ENCODE peak calls at places on chromosomes 3 and 15, in six cellular contexts. X is ovary, O is psoas muscle, U is pancreas, V is stomach, L is uterus. W is an unnamed sample. For H3K4me1 and H3K36me3, the result is how much of the 10 kb centered on the place peaks cover.

GRCh38 chr3:132290833-132291232 is 26.4 kb upstream of the ACP3 start:
- DNase-seq in X (no peak), O (no peak), U (no peak), V (no peak), L (no peak), W (no peak)

GRCh38 chr15:101006931-101007687 is 88.0 kb downstream of the LRRK1 start:
- DNase-seq in X (peak), O (peak), U (peak), V (peak), L (peak), W (peak)

GRCh38 chr15:89496155-89497098 is at the start of gene RHCG:
- DNase-seq in X (no peak), O (no peak), U (peak), V (no peak), L (no peak), W (peak)

GRCh38 chr3:179852117-179852886 is 184.4 kb downstream of the PEX5L start:
- DNase-seq in X (no peak), O (no peak), U (no peak), V (no peak), L (no peak), W (no peak)

GRCh38 chr15:65376767-65377104 is 1.1 kb downstream of the IGDCC3 start:
- DNase-seq in X (no peak), O (no peak), U (no peak), V (no peak), L (no peak), W (no peak)

GRCh38 chr3:112856537-112856936 is 9.9 kb upstream of the CD200R1L start:
- DNase-seq in X (no peak), O (no peak), U (no peak), V (no peak), L (no peak), W (no peak)

GRCh38 chr3:126536126-126536525 is 12.2 kb downstream of the CHST13 start:
- DNase-seq in X (peak), O (no peak), U (no peak), V (no peak), L (no peak), W (no peak)

GRCh38 chr3:159796744-159797143 is 191.9 kb upstream of the IL12A start:
- DNase-seq in X (no peak), O (no peak), U (no peak), V (no peak), L (no peak), W (no peak)

GRCh38 chr3:126982125-126982521 is 792 bp upstream of the PLXNA1 start:
- DNase-seq in X (no peak), O (no peak), U (no peak), V (no peak), L (no peak), W (peak)

GRCh38 chr15:76501726-76502125 is 165.2 kb downstream of the ISL2 start:
- DNase-seq in X (no peak), O (no peak), U (no peak), V (no peak), L (no peak), W (no peak)

GRCh38 chr3:52526151-52526561 is 7.5 kb downstream of the NT5DC2 start:
- DNase-seq in X (peak), O (no peak), U (peak), V (no peak), L (peak), W (no peak)

GRCh38 chr3:5678844-5679243 is 491.3 kb downstream of the EDEM1 start:
- DNase-seq in X (no peak), O (no peak), U (no peak), V (no peak), L (no peak), W (no peak)

GRCh38 chr3:188584958-188585689 is 431.2 kb downstream of the LPP start:
- DNase-seq in X (no peak), O (no peak), U (no peak), V (no peak), L (no peak), W (no peak)

GRCh38 chr15:95202569-95203349 is 971.4 kb downstream of the MCTP2 start:
- DNase-seq in X (no peak), O (no peak), U (no peak), V (no peak), L (no peak), W (no peak)

GRCh38 chr3:73500321-73500720 is 124.4 kb downstream of the PDZRN3 start:
- DNase-seq in X (no peak), O (no peak), U (no peak), V (no peak), L (no peak), W (no peak)

GRCh38 chr3:160611141-160611540 is 45.8 kb upstream of the KPNA4 start:
- DNase-seq in X (no peak), O (no peak), U (no peak), V (no peak), L (no peak), W (no peak)

GRCh38 chr15:80856400-80856799 is 77.2 kb downstream of the CEMIP start:
- DNase-seq in X (no peak), O (no peak), U (no peak), V (no peak), L (no peak), W (no peak)

GRCh38 chr15:59492389-59493377 is 54.7 kb downstream of the FAM81A start:
- DNase-seq in X (peak), O (peak), U (peak), V (peak), L (peak), W (peak)

GRCh38 chr3:101066776-101067175 is 73.6 kb upstream of the ABI3BP start:
- DNase-seq in X (no peak), O (no peak), U (no peak), V (no peak), L (no peak), W (no peak)

GRCh38 chr15:89419370-89419984 is 76.9 kb downstream of the RHCG start:
- DNase-seq in X (peak), O (no peak), U (peak), V (no peak), L (no peak), W (peak)

GRCh38 chr3:99971761-99972160 is 142.5 kb downstream of the FILIP1L start:
- DNase-seq in X (no peak), O (no peak), U (no peak), V (no peak), L (no peak), W (no peak)

GRCh38 chr3:116815831-116816588 is 106.4 kb downstream of the TUSC7 start:
- DNase-seq in X (no peak), O (no peak), U (no peak), V (no peak), L (peak), W (no peak)

GRCh38 chr3:86537171-86537570 is 453.8 kb downstream of the VGLL3 start:
- DNase-seq in X (no peak), O (no peak), U (no peak), V (no peak), L (no peak), W (no peak)

GRCh38 chr3:88203537-88204143 is 53.9 kb downstream of the C3orf38 start:
- DNase-seq in X (peak), O (peak), U (peak), V (peak), L (peak), W (peak)

GRCh38 chr3:54861248-54862067 is 66.4 kb downstream of the LRTM1 start:
- DNase-seq in X (no peak), O (peak), U (no peak), V (no peak), L (no peak), W (no peak)

GRCh38 chr15:78634251-78635145 is 6.5 kb downstream of the CHRNB4 start:
- DNase-seq in X (no peak), O (no peak), U (no peak), V (peak), L (no peak), W (no peak)

GRCh38 chr15:30992465-30992864 is 1.0 kb upstream of the MTMR10 start:
- DNase-seq in X (no peak), O (no peak), U (no peak), V (no peak), L (no peak), W (no peak)

GRCh38 chr15:101723161-101723873 is 956 bp downstream of the TARS3 start:
- DNase-seq in X (no peak), O (no peak), U (no peak), V (no peak), L (no peak), W (peak)

GRCh38 chr3:68909719-68910118 is 22.6 kb downstream of the TAFA4 start:
- DNase-seq in X (no peak), O (no peak), U (no peak), V (no peak), L (no peak), W (no peak)

GRCh38 chr3:68904578-68904977 is 27.8 kb downstream of the TAFA4 start:
- DNase-seq in X (no peak), O (no peak), U (no peak), V (no peak), L (no peak), W (no peak)

DNA sequence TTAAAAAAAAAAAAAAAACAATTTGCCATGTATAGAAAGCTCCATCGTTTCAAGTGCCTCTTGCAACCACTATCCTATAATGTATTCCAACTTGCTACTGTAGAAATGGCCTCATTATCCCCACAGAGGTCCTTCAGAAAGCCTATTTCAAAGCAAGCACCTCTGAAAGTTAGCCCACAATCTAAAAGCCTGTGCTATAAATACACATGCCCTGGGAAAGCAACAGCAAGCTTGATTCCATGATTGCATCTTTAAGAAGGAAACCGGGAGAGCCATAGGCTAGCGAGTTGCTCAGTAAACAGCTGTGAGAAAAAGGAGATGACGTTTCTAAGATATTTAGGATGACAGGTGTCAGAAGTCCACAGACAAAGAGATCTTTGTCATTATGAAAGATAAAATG is 28.3 kb downstream of the TAFA4 start:
- DNase-seq in X (no peak), O (no peak), U (no peak), V (no peak), L (no peak), W (no peak)
- H3K4me1 ChIP-seq in X (under half), O (under half), U (under half), V (under half), L (under half), W (under half)

DNA sequence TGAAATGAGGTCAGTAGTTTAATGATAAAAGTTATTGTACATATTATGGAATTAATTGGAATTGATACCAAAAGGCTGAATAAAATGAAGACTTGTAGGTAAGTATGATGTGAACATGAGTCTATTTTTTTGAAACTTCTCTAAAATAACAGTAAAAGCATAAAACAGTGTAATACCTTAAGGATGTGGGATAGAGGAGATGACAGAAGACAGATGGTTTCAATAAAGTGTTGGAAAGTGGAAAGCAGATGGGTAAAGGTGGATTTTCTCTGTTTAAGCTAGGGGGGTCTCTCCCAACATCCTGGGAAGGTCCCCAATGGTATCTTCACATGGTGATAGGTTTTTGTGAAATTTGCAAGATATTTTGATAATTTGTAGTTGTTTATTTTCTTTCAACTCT is 41.6 kb downstream of the GMPS start:
- DNase-seq in X (no peak), O (no peak), U (no peak), V (no peak), L (no peak), W (no peak)
- H3K36me3 ChIP-seq in X (under half), O (under half), U (under half), V (half or more), L (under half), W (under half)

GRCh38 chr3:124601189-124601588 is 129.1 kb upstream of the UMPS start:
- DNase-seq in X (no peak), O (no peak), U (no peak), V (no peak), L (no peak), W (no peak)

GRCh38 chr3:124602986-124603627 is 127.1 kb upstream of the UMPS start:
- DNase-seq in X (no peak), O (no peak), U (no peak), V (no peak), L (no peak), W (no peak)

GRCh38 chr3:124599147-124599765 is 131.0 kb upstream of the UMPS start:
- DNase-seq in X (no peak), O (no peak), U (no peak), V (no peak), L (no peak), W (no peak)

GRCh38 chr3:124599779-124600693 is 130.2 kb upstream of the UMPS start:
- DNase-seq in X (no peak), O (no peak), U (no peak), V (no peak), L (no peak), W (peak)

GRCh38 chr3:124600765-124601164 is 129.5 kb upstream of the UMPS start:
- DNase-seq in X (no peak), O (no peak), U (no peak), V (no peak), L (no peak), W (no peak)
- TF ChIP-seq CTCF in X (no peak), O (no peak), U (no peak), V (no peak), L (no peak), W (no peak)

GRCh38 chr3:128487813-128488635 is 5.0 kb downstream of the GATA2 start:
- DNase-seq in X (peak), O (peak), U (peak), V (peak), L (peak), W (peak)

GRCh38 chr3:128488636-128488994 is 4.4 kb downstream of the GATA2 start:
- DNase-seq in X (no peak), O (no peak), U (no peak), V (no peak), L (no peak), W (no peak)

GRCh38 chr3:128489860-128490649 is 2.9 kb downstream of the GATA2 start:
- DNase-seq in X (peak), O (no peak), U (peak), V (no peak), L (peak), W (no peak)

GRCh38 chr3:128490650-128491070 is 2.3 kb downstream of the GATA2 start:
- DNase-seq in X (no peak), O (no peak), U (no peak), V (no peak), L (no peak), W (peak)

DNA sequence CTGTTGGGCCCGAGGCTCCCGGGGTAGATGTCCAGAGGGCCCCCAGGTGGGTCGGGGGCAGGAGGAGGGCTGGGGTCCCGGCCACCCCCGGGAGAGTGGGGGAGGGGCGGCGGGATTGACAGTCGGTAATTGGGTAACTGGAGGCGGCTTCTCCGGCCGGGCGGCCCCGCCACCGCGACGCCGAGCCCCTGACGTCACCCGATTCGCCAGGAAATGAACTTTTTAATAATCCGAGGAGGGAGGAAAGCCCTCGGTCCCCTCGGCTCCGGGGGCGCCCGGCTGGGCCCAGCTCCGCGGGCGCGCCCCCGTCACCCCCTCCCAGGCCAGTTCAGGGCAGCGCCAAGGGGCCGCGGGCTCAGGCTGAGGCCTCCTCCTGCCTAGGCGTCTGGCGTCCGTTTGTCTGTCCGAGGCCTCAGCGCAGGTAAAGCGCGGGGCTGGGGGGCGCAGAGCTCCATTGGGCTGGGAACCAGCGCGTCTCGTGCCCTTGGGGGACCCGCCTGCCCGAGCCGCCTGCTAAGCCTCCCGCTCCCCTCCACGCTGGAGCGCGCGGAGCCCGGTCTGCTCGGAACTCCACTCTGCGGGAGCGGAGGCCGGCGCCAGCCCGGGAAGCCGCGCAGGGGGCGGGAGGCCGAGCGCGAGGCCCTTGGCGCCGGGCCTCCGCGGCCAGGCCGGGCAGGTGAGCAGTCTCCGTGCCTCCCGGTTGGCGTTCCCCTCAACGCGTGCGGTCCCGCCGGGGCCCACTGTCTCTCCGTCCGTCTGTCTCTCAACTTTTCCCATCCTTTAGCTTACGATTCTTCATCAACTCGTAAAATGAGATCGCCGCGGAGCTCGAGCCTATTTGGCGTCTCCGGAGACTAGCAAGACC is 3.8 kb downstream of the GATA2 start:
- DNase-seq in X (peak), O (peak), U (peak), V (no peak), L (peak), W (peak)
- H3K4me1 ChIP-seq in X (under half), O (half or more), U (under half), V (half or more), L (under half), W (under half)

DNA sequence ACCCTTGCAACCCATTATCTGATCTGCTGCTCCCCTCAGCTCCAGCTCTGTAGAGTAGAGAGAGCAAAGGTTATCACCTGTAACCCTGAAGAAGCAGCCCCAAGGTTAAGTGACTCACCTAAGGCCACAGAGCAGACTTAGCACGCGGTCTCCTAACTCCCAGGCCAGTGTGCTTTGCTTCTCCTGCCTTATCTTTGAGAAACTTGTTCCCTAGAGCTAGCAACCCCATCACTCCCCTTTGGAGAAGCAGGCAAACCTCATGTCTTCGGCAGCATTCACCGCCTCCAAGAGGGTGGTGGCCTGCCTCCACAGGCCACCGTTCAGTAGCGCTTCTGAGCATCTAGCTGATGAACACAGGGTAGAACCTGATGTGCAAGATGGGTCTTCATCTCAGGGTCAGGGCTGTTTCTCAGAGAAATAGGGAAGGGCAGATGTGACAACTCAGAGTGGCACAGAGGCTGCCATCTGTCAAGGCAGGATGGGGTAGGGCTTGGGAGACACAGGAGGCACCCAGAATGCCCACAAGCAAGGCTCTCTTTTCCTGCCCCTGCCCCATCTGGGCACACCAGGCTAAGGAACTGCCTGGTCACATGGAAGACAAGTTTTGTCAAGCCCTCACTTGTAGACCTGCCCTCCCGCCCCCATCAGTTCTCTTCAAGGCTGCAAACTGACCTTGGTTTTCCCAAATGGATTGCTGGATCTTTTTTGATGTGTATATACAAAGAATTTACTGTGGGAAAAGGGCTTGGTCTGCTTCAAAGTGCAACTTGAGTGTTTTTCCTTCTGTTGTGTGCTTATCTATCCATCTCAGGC is 34.9 kb upstream of the CLK3 start:
- DNase-seq in X (no peak), O (no peak), U (no peak), V (no peak), L (no peak), W (no peak)
- H3K36me3 ChIP-seq in X (under half), O (under half), U (under half), V (half or more), L (under half), W (under half)

GRCh38 chr15:70215951-70216350 is 118.2 kb upstream of the TLE3 start:
- DNase-seq in X (no peak), O (no peak), U (no peak), V (no peak), L (no peak), W (no peak)

GRCh38 chr15:70212963-70213315 is 115.2 kb upstream of the TLE3 start:
- DNase-seq in X (no peak), O (no peak), U (no peak), V (no peak), L (no peak), W (no peak)

GRCh38 chr15:70213779-70214178 is 116.1 kb upstream of the TLE3 start:
- DNase-seq in X (no peak), O (no peak), U (no peak), V (no peak), L (no peak), W (no peak)

GRCh38 chr15:70214941-70215635 is 117.4 kb upstream of the TLE3 start:
- DNase-seq in X (no peak), O (no peak), U (no peak), V (no peak), L (no peak), W (no peak)

DNA sequence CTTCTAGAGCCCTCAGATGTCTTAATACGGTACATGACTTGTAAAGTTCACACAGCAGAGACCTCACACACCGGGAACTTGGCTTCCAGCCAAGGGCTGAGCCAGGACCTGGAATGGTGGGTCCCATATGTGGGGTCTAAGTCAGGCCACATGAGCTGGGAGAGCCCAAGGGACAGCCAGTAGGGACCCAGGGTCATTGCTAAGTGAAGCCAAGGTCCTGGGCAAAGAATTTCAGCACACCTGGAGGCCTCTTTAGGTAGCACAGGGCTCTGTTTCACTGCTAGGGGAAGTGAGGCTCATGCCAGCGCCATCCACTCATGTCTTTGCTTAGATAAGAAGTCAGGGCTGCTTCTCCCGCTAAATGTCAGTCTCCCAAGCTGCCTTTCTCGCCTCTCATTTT is 116.5 kb upstream of the TLE3 start:
- DNase-seq in X (no peak), O (no peak), U (no peak), V (no peak), L (no peak), W (no peak)
- TF ChIP-seq CTCF in X (no peak), O (no peak), U (no peak), V (no peak), L (no peak), W (no peak)

DNA sequence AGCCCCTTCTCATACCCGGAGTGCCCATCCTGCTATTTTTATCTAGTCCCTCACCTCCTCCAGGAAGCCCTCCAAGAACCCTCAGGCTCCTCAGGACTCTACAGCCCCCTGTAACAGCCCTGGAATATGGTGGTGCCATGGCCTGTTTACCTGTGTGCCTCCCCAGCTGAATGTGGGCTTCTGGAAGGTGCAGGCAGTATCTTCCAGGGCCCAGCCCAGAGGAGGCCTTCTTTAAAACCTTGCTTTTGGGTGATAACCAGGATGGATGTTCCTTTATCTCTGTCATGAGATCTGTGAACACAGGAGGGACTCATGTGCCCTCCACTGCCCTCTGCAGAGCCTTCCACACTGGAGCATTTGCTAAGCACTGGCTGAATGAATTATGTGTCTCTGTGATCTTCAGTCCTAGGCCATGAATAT is 36.7 kb upstream of the MRPS22 start:
- DNase-seq in X (no peak), O (no peak), U (no peak), V (no peak), L (no peak), W (no peak)
- H3K4me1 ChIP-seq in X (under half), O (under half), U (under half), V (under half), L (under half), W (under half)

W was measured in adrenal gland.